ENCODE peak calls at places on chromosomes 4 and X, in nine cellular contexts. Z, Q, Y, M, W, U, D, T and V are unnamed samples.

GRCh38 chrX:98357146-98357545 is 1473.4 kb downstream of the RPA4 start:
- DNase-seq in Z (no peak), Y (no peak), U (no peak), T (no peak), D (no peak), W (no peak), Q (no peak), M (no peak), V (no peak)

GRCh38 chr4:117700111-117700892 is 334.0 kb upstream of the NDST3 start:
- DNase-seq in Z (no peak), D (no peak), Q (no peak), U (no peak), M (no peak), W (no peak), T (no peak), Y (no peak), V (no peak)

GRCh38 chr4:6474705-6475457 is 2.5 kb upstream of the PPP2R2C start:
- DNase-seq in T (no peak), Z (no peak), M (no peak), U (no peak), Q (no peak), W (no peak), Y (no peak), D (no peak), V (no peak)

GRCh38 chrX:53316860-53317237 is 35.5 kb upstream of the IQSEC2 start:
- DNase-seq in W (no peak), Q (no peak), Z (no peak), U (no peak), M (no peak), D (no peak), Y (no peak), T (no peak), V (no peak)

GRCh38 chrX:135931644-135932487 is 38.4 kb downstream of the SAGE1 start:
- DNase-seq in M (peak), Z (peak), Q (peak), Y (no peak), U (peak), T (peak), D (no peak), W (peak), V (peak)

GRCh38 chrX:128106630-128107029 is 54.4 kb upstream of the ACTRT1 start:
- DNase-seq in T (no peak), Y (no peak), Z (no peak), U (no peak), W (no peak), Q (no peak), M (no peak), D (no peak), V (no peak)

GRCh38 chrX:65987856-65988255 is 52.0 kb downstream of the VSIG4 start:
- DNase-seq in D (no peak), Q (no peak), Z (no peak), M (no peak), Y (no peak), U (no peak), W (no peak), T (no peak), V (no peak)

GRCh38 chrX:83906921-83907320 is 46.0 kb downstream of the CYLC1 start:
- DNase-seq in T (no peak), W (no peak), Z (no peak), M (no peak), U (no peak), Y (no peak), D (no peak), Q (no peak), V (no peak)

GRCh38 chr4:38610844-38611550 is 53.0 kb upstream of the KLF3 start:
- DNase-seq in Z (no peak), M (no peak), Q (peak), T (no peak), D (no peak), W (no peak), U (no peak), Y (no peak), V (peak)

GRCh38 chrX:72382199-72382590 is 76.5 kb upstream of the CITED1 start:
- DNase-seq in M (no peak), W (no peak), Z (no peak), Y (peak), D (no peak), Q (no peak), U (no peak), T (no peak), V (no peak)

GRCh38 chr4:20506827-20507226 is 193.4 kb upstream of the PACRGL start:
- DNase-seq in T (no peak), D (no peak), Z (no peak), Q (no peak), Y (peak), M (no peak), W (no peak), U (peak), V (no peak)

GRCh38 chr4:121307441-121308327 is 73.1 kb downstream of the QRFPR start:
- DNase-seq in T (peak), Q (peak), Z (peak), Y (peak), U (peak), W (no peak), M (peak), D (no peak), V (no peak)

GRCh38 chr4:111854494-111855087 is 290.7 kb upstream of the FAM241A start:
- DNase-seq in Q (peak), Z (no peak), U (peak), Y (peak), T (no peak), M (peak), W (no peak), D (no peak), V (peak)

GRCh38 chr4:73707918-73708577 is 32.3 kb upstream of the CXCL8 start:
- DNase-seq in D (no peak), T (no peak), M (no peak), Y (peak), U (peak), Z (no peak), Q (no peak), W (no peak), V (no peak)

GRCh38 chrX:149504226-149504914 is 736 bp downstream of the IDS start:
- DNase-seq in Y (no peak), D (no peak), Q (no peak), Z (peak), W (peak), U (no peak), T (no peak), M (peak), V (no peak)

GRCh38 chr4:94798808-94799207 is 41.1 kb downstream of the BMPR1B start:
- DNase-seq in U (no peak), Y (peak), W (no peak), T (no peak), Z (no peak), Q (no peak), D (no peak), M (no peak), V (no peak)

GRCh38 chrX:120365320-120365719 is 3.4 kb downstream of the ATP1B4 start:
- DNase-seq in M (peak), D (no peak), T (no peak), W (no peak), Y (no peak), Z (peak), Q (peak), U (no peak), V (peak)

GRCh38 chr4:56181140-56181950 is 205.9 kb downstream of the AASDH start:
- DNase-seq in M (no peak), W (no peak), Q (no peak), Y (peak), Z (peak), D (no peak), U (no peak), T (no peak), V (no peak)

GRCh38 chr4:48228887-48229462 is 40.7 kb downstream of the TEC start:
- DNase-seq in Q (no peak), W (no peak), D (no peak), T (no peak), Z (no peak), M (no peak), U (no peak), Y (no peak), V (no peak)

GRCh38 chrX:44314259-44314734 is 29.2 kb downstream of the EFHC2 start:
- DNase-seq in Q (no peak), Z (no peak), D (no peak), Y (peak), U (no peak), M (no peak), W (no peak), T (no peak), V (no peak)

GRCh38 chrX:11239230-11239629 is 54.0 kb upstream of the AMELX start:
- DNase-seq in U (peak), M (peak), T (peak), Y (peak), D (no peak), W (no peak), Z (no peak), Q (no peak), V (no peak)

GRCh38 chr4:52863324-52863723 is 1.2 kb downstream of the RASL11B start:
- DNase-seq in U (no peak), Q (peak), Y (no peak), Z (no peak), D (no peak), M (no peak), W (no peak), T (no peak), V (no peak)

GRCh38 chrX:5733483-5733882 is 495.2 kb downstream of the NLGN4X start:
- DNase-seq in U (no peak), T (no peak), Y (no peak), Q (no peak), Z (no peak), W (no peak), M (no peak), D (no peak), V (no peak)

GRCh38 chr4:90419124-90419711 is 292.0 kb downstream of the CCSER1 start:
- DNase-seq in Q (peak), Z (no peak), D (no peak), M (peak), T (no peak), W (peak), U (peak), Y (peak), V (peak)

GRCh38 chr4:143358923-143359694 is 22.4 kb downstream of the GAB1 start:
- DNase-seq in Z (peak), U (peak), T (peak), W (no peak), D (no peak), Y (peak), M (peak), Q (no peak), V (no peak)

GRCh38 chrX:8364369-8365141 is 100.1 kb upstream of the VCX3B start:
- DNase-seq in W (peak), Y (peak), Q (peak), D (no peak), U (no peak), M (no peak), Z (no peak), T (no peak), V (no peak)

GRCh38 chr4:7727727-7728126 is 211.9 kb downstream of the AFAP1 start:
- DNase-seq in D (no peak), M (no peak), Q (no peak), U (no peak), W (no peak), T (no peak), Y (no peak), Z (no peak), V (no peak)

GRCh38 chrX:103061486-103061885 is 2.5 kb downstream of the BEX1 start:
- DNase-seq in U (no peak), D (no peak), T (no peak), M (no peak), W (no peak), Q (no peak), Z (no peak), Y (no peak), V (no peak)

GRCh38 chr4:20723019-20723418 is 22.8 kb downstream of the PACRGL start:
- DNase-seq in Y (no peak), Z (no peak), M (no peak), U (no peak), W (no peak), Q (no peak), D (no peak), T (no peak), V (no peak)

GRCh38 chr4:184632842-184633241 is 16.4 kb downstream of the CASP3 start:
- DNase-seq in M (no peak), U (no peak), Q (no peak), Y (no peak), Z (no peak), T (no peak), D (no peak), W (no peak), V (no peak)

GRCh38 chrX:47030339-47030738 is 47.9 kb upstream of the RGN start:
- DNase-seq in T (peak), U (peak), D (no peak), M (peak), Y (peak), W (peak), Q (peak), Z (peak), V (peak)

GRCh38 chr4:40333921-40334352 is 1.2 kb upstream of the CHRNA9 start:
- DNase-seq in W (no peak), U (no peak), Q (peak), D (no peak), M (no peak), T (no peak), Y (peak), Z (no peak), V (peak)

GRCh38 chrX:25544641-25545040 is 528.9 kb upstream of the ARX start:
- DNase-seq in Z (no peak), T (no peak), W (no peak), Q (no peak), D (no peak), M (no peak), Y (peak), U (no peak), V (no peak)

GRCh38 chr4:138650917-138651564 is 364.5 kb upstream of the NOCT start:
- DNase-seq in U (peak), D (no peak), Z (no peak), M (no peak), Y (peak), T (no peak), Q (no peak), W (no peak), V (no peak)

GRCh38 chr4:174210952-174211490 is 72.4 kb downstream of the FBXO8 start:
- DNase-seq in M (no peak), Z (no peak), Q (no peak), W (no peak), D (no peak), T (no peak), U (no peak), Y (no peak), V (no peak)

GRCh38 chr4:124135409-124135813 is 577.1 kb downstream of the ANKRD50 start:
- DNase-seq in U (no peak), Y (peak), Q (no peak), D (no peak), Z (no peak), T (no peak), W (no peak), M (no peak), V (no peak)

GRCh38 chr4:637536-637935 is 12.2 kb downstream of the PDE6B start:
- DNase-seq in D (no peak), Q (no peak), Z (no peak), W (no peak), Y (no peak), U (no peak), T (no peak), M (no peak), V (no peak)

GRCh38 chr4:165478260-165478659 is 99.5 kb downstream of the CPE start:
- DNase-seq in U (no peak), Z (no peak), Y (no peak), D (no peak), M (no peak), Q (no peak), T (no peak), W (no peak), V (no peak)